ENCODE peak calls at places on chromosomes 13 and 19, in ten cellular contexts. I is NB4; F is breast epithelium; D is HFFc6; P is A549; V is coronary artery; J is cardiac fibroblast; E is CD4-positive, alpha-beta T cell; B is thoracic aorta; L is fibroblast of villous mesenchyme. N is an unnamed sample.

GRCh38 chr19:29714953-29715694 is at the start of gene C19orf12:
- DNase-seq in I (peak), E (peak), B (no peak), F (no peak), V (no peak), J (peak), D (no peak), P (peak), L (peak), N (peak)

GRCh38 chr19:17765069-17765618 is 13.9 kb downstream of the FCHO1 start:
- DNase-seq in B (no peak), I (no peak), V (no peak), F (peak), P (peak), J (no peak), D (no peak), E (no peak), L (peak), N (no peak)

GRCh38 chr19:15248648-15249559 is 16.7 kb upstream of the EPHX3 start:
- DNase-seq in E (no peak), P (peak), I (no peak), D (peak), L (peak), J (peak), B (peak), V (peak), F (peak), N (peak)

GRCh38 chr19:41995959-41996797 is 2.1 kb upstream of the ATP1A3 start:
- DNase-seq in F (no peak), J (no peak), B (no peak), L (no peak), V (no peak), E (no peak), D (no peak), P (peak), I (peak), N (no peak)

GRCh38 chr19:4866595-4867424 is 657 bp downstream of the PLIN3 start:
- DNase-seq in L (peak), P (no peak), I (peak), F (peak), D (peak), E (peak), J (peak), V (peak), B (no peak), N (peak)

GRCh38 chr13:30164141-30164540 is 143.2 kb downstream of the KATNAL1 start:
- DNase-seq in I (no peak), B (no peak), L (no peak), E (no peak), D (no peak), P (no peak), V (no peak), J (no peak), F (no peak), N (no peak)

GRCh38 chr13:46866150-46866549 is 30.7 kb downstream of the HTR2A start:
- DNase-seq in E (no peak), F (no peak), L (peak), P (peak), B (no peak), D (no peak), I (peak), V (no peak), J (peak), N (peak)

GRCh38 chr13:23842406-23842805 is 46.8 kb downstream of the MIPEP start:
- DNase-seq in F (no peak), I (no peak), V (no peak), E (no peak), B (no peak), L (no peak), D (no peak), J (no peak), P (no peak), N (no peak)

GRCh38 chr19:28555317-28555716 is 657.6 kb downstream of the UQCRFS1 start:
- DNase-seq in D (no peak), P (no peak), B (no peak), I (no peak), E (no peak), J (no peak), V (no peak), L (no peak), F (no peak), N (no peak)

GRCh38 chr13:93420887-93421286 is 194.3 kb downstream of the GPC6 start:
- DNase-seq in I (no peak), P (no peak), J (no peak), E (no peak), V (no peak), L (no peak), D (no peak), B (no peak), F (no peak), N (no peak)

GRCh38 chr19:45939792-45940514 is 25.4 kb upstream of the NANOS2 start:
- DNase-seq in F (no peak), V (no peak), D (no peak), I (peak), J (no peak), B (no peak), P (no peak), E (no peak), L (no peak), N (no peak)

GRCh38 chr19:43452517-43453045 is 12.8 kb downstream of the LYPD3 start:
- DNase-seq in V (no peak), P (no peak), F (no peak), E (no peak), J (no peak), L (no peak), B (no peak), I (no peak), D (no peak), N (peak)

GRCh38 chr19:42066075-42066754 is 3.8 kb downstream of the GRIK5 start:
- DNase-seq in D (no peak), I (no peak), B (no peak), E (no peak), V (no peak), P (peak), J (peak), F (no peak), L (no peak), N (peak)

GRCh38 chr19:13881231-13881691 is 4.3 kb downstream of the NANOS3 start:
- DNase-seq in E (no peak), P (no peak), J (peak), L (peak), I (peak), V (no peak), F (peak), D (no peak), B (no peak), N (no peak)

GRCh38 chr19:35973487-35973886 is 21.5 kb upstream of the SDHAF1 start:
- DNase-seq in L (no peak), I (peak), D (no peak), E (no peak), V (no peak), F (no peak), P (peak), J (no peak), B (no peak), N (no peak)

GRCh38 chr13:45092668-45093067 is 27.6 kb upstream of the GTF2F2 start:
- DNase-seq in D (peak), J (peak), E (no peak), L (no peak), F (no peak), V (no peak), B (no peak), P (no peak), I (peak), N (peak)

GRCh38 chr13:60074397-60074796 is 89.3 kb downstream of the DIAPH3 start:
- DNase-seq in B (no peak), D (no peak), P (no peak), E (no peak), J (no peak), L (no peak), I (no peak), V (no peak), F (no peak), N (peak)

GRCh38 chr19:16836115-16836905 is 7.1 kb downstream of the SIN3B start:
- DNase-seq in B (no peak), P (no peak), J (no peak), F (peak), E (no peak), I (peak), D (no peak), V (no peak), L (peak), N (peak)

GRCh38 chr13:99041788-99042187 is 63.9 kb upstream of the DOCK9 start:
- DNase-seq in P (no peak), E (no peak), J (no peak), V (no peak), L (no peak), B (no peak), I (no peak), D (no peak), F (no peak), N (no peak)

GRCh38 chr19:49357186-49357585 is 5.0 kb downstream of the TEAD2 start:
- DNase-seq in F (no peak), J (no peak), D (no peak), B (no peak), E (no peak), P (no peak), L (no peak), I (no peak), V (no peak), N (no peak)

GRCh38 chr19:51799998-51800848 is 5.3 kb downstream of the FPR3 start:
- DNase-seq in V (peak), J (peak), F (no peak), B (no peak), E (no peak), L (peak), P (no peak), D (no peak), I (no peak), N (peak)

GRCh38 chr19:51803529-51803928 is 8.6 kb downstream of the FPR3 start:
- DNase-seq in I (peak), F (no peak), B (no peak), E (no peak), V (no peak), P (no peak), L (no peak), D (no peak), J (no peak), N (no peak)

GRCh38 chr19:51803965-51804364 is 9.0 kb downstream of the FPR3 start:
- DNase-seq in D (no peak), F (no peak), L (no peak), J (peak), V (no peak), E (no peak), B (no peak), P (no peak), I (peak), N (no peak)

GRCh38 chr19:51800849-51801244 is 5.9 kb downstream of the FPR3 start:
- DNase-seq in P (no peak), J (peak), B (no peak), L (no peak), V (no peak), D (no peak), E (no peak), I (no peak), F (no peak), N (no peak)

DNA sequence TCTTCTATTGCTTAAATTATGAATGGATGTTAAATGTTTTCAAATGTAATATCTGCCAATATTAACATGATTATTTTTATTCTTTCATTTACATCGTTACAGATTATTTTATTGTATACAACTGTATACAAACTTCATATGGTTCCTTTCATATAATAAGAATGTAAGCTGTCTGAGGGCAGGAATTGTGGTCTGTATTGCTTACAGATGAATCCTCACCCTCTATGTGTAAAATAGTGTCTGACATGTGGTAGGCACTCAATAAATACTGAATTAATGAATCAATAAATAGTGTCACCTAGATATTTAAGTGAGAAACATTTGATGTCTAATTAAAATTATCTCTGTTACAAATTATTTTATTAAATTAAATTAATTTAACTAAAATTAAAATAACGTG is 7.8 kb downstream of the FPR3 start:
- DNase-seq in D (no peak), B (no peak), P (no peak), I (no peak), F (no peak), V (no peak), E (no peak), L (no peak), J (no peak), N (no peak)
- TF ChIP-seq CTCF in D (no peak), B (no peak), P (no peak), I (no peak), F (no peak), V (no peak), E (no peak), L (no peak), J (no peak), N (no peak)

GRCh38 chr19:53904909-53905308 is 4.2 kb upstream of the CACNG7 start:
- DNase-seq in I (no peak), B (no peak), F (no peak), D (no peak), L (no peak), P (no peak), V (no peak), J (no peak), E (no peak), N (no peak)

GRCh38 chr19:53907690-53908089 is 1.4 kb upstream of the CACNG7 start:
- DNase-seq in P (no peak), V (no peak), L (no peak), F (no peak), J (no peak), E (no peak), I (no peak), D (no peak), B (no peak), N (no peak)

GRCh38 chr19:53907193-53907581 is 1.9 kb upstream of the CACNG7 start:
- DNase-seq in J (no peak), V (no peak), E (no peak), F (no peak), I (no peak), D (no peak), L (no peak), P (no peak), B (no peak), N (no peak)

GRCh38 chr19:53906211-53907192 is 2.6 kb upstream of the CACNG7 start:
- DNase-seq in J (peak), E (peak), P (no peak), F (no peak), L (no peak), B (no peak), D (no peak), I (peak), V (no peak), N (peak)

GRCh38 chr19:53905787-53906186 is 3.3 kb upstream of the CACNG7 start:
- DNase-seq in V (no peak), J (no peak), L (no peak), D (no peak), P (no peak), I (no peak), F (no peak), E (no peak), B (no peak), N (no peak)
- TF ChIP-seq CTCF in V (no peak), J (no peak), L (no peak), D (no peak), P (no peak), I (no peak), F (no peak), E (no peak), B (no peak), N (no peak)

GRCh38 chr13:96075953-96076543 is 13.9 kb upstream of the HS6ST3 start:
- DNase-seq in E (no peak), V (no peak), L (peak), J (peak), I (peak), D (peak), B (no peak), P (no peak), F (no peak), N (peak)
- TF ChIP-seq CTCF in E (no peak), V (peak), L (peak), J (peak), I (peak), D (peak), B (peak), P (peak), F (no peak), N (peak)

DNA sequence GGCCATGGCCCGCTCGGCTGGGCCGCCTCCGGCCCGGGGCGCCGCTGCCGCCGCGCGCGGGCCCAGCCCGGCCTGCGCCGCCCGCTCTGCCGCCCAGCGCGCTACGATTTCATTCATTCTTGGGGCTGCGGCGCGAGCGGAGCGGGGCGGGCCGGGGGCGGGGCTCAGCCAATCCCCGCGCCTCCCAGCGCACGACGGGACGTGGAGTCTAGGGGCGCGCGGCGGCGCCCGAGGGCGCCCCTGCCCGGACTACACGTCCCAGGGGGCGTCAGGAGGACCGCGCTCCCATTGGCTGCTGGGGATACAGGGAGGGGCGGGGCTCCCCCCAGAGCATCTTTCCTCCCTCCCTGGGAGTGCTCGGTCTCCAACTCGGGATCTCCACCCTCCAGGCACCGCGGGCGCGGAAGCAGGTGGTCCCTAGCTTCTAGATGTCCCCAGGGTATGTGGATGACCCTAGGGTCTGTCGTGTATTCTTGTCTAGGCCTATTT is 5.6 kb upstream of the DPF1 start:
- DNase-seq in B (no peak), I (peak), F (no peak), D (peak), J (peak), L (peak), E (peak), V (no peak), P (peak), N (peak)
- TF ChIP-seq CTCF in B (no peak), I (no peak), F (no peak), D (peak), J (no peak), L (no peak), E (no peak), V (no peak), P (no peak), N (no peak)

GRCh38 chr19:40506099-40506498 is 39.3 kb downstream of the SPTBN4 start:
- DNase-seq in I (no peak), P (no peak), F (no peak), V (no peak), J (no peak), L (no peak), D (no peak), B (no peak), E (no peak), N (no peak)
- TF ChIP-seq CTCF in I (no peak), P (no peak), F (no peak), V (no peak), J (no peak), L (no peak), D (no peak), B (no peak), E (no peak), N (no peak)

GRCh38 chr13:26719356-26719945 is 41.1 kb downstream of the GPR12 start:
- DNase-seq in D (peak), V (peak), P (no peak), L (peak), F (no peak), I (peak), B (no peak), J (no peak), E (no peak), N (no peak)
- TF ChIP-seq CTCF in D (peak), V (no peak), P (no peak), L (no peak), F (no peak), I (peak), B (no peak), J (peak), E (no peak), N (peak)

DNA sequence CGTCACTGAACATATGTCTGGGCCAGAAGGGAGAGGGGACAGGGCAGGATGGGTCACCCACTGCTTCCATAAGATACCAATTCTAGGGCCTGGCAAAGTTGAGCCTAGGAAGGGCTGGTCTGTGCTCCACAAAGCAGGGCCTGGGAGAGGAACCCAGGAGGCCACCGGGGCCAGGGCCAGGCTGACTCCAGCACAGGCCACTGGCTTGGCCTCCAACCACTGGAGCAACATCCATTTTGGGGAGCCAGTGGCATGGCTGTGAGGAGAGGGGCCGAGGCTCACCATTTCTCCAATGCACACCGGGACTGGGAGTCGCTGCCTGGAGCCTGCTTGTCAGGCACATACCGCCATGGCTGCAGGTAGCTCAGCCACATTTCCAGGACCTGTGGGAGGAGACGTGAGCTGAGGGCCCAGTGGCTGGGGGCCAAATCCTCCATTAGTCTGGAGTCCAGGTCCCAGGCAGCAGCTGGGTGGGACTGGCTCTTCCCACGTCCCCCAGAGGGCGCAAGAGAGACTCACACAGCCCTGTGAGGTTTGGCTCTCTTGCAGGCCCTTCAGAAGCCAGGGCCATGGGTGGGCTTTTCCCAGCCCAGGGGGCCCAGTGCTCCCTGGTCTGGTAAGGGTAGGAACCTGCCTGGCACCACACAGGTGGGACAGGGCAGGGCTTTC is 27.7 kb downstream of the TUBA3C start:
- DNase-seq in I (peak), P (peak), F (no peak), L (no peak), V (no peak), D (no peak), J (no peak), B (no peak), E (no peak), N (no peak)
- TF ChIP-seq CTCF in I (peak), P (no peak), F (no peak), L (no peak), V (no peak), D (peak), J (no peak), B (no peak), E (no peak), N (no peak)

DNA sequence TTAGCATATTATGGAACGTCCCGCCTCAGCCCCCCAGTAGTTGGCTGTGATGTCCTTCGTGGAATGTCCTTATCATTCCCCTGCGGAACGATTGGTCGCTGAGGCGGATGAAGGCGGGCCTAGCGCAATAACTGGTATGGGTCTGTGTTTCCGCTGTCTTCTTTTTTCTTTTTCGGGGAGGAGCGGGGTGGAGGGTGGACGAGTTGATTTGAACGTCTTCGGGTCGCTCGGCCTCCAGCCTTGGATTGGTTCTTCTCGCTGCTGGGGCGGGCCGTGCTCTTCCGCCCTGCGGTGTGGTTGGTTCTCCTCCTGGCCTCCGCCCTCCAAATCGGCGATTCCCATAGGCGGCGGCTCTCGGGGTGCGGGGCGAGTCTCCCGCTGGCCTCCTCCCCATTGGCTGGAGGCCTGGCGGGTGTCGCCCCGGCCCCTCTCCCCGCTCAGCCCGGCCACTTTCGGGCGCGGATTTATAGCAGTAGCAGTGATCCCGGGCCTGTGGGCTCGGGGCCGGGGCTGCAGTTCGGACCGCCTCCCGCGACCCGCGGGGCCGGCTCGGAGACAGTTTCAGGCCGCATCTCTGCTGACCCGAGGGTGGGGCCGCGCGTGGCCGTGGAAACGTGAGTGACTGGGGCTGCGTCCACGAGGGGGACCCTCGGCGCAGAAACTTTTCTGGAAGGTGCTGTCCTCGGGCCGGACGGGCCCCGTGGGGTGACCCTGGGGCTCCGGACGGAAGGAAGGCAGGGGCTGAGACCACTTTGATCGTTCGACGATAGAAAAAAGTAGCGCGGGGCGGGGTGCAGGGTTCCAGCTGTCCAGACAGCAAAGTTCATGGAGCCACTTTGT is 2.1 kb downstream of the ING1 start:
- DNase-seq in E (peak), L (peak), V (peak), P (peak), F (peak), J (peak), I (peak), B (peak), D (peak), N (peak)
- TF ChIP-seq CTCF in E (no peak), L (no peak), V (no peak), P (no peak), F (peak), J (no peak), I (no peak), B (peak), D (peak), N (no peak)

GRCh38 chr13:21638319-21639282 is 32.3 kb upstream of the FGF9 start:
- DNase-seq in P (peak), B (no peak), D (peak), L (peak), V (no peak), I (peak), E (no peak), J (peak), F (no peak), N (peak)
- TF ChIP-seq CTCF in P (peak), B (peak), D (peak), L (peak), V (peak), I (peak), E (peak), J (peak), F (peak), N (peak)